ENCODE peak calls at places on chromosomes 12 and 14, in six cellular contexts. One of them, this sample, is unnamed.

GRCh38 chr12:103561174-103561573 is 25.9 kb upstream of the STAB2 start:
- DNase-seq in stimulated activated CD8-positive, alpha-beta memory T cell treated with anti-CD3 and anti-CD28 coated beads, Interleukin-12 subunit alpha, Interleukin-12 subunit beta, amount 100 ng/mL, for 4 hours: no peak
- DNase-seq in frontal cortex: no peak
- DNase-seq in stimulated activated CD4-positive, alpha-beta T cell treated with anti-CD3 and anti-CD28 coated beads, Interleukin-12 subunit alpha, Interleukin-12 subunit beta, amount 100 ng/mL, for 4 hours: no peak
- DNase-seq in GM23248: peak; percentile 64
- DNase-seq in NCI-H1092: no peak
- DNase-seq in this sample: peak; percentile 68

GRCh38 chr12:89514751-89515150 is 9.8 kb downstream of the GALNT4 start:
- DNase-seq in stimulated activated CD8-positive, alpha-beta memory T cell treated with anti-CD3 and anti-CD28 coated beads, Interleukin-12 subunit alpha, Interleukin-12 subunit beta, amount 100 ng/mL, for 4 hours: no peak
- DNase-seq in GM23248: no peak
- DNase-seq in NCI-H1092: no peak
- DNase-seq in frontal cortex: no peak
- DNase-seq in stimulated activated CD4-positive, alpha-beta T cell treated with anti-CD3 and anti-CD28 coated beads, Interleukin-12 subunit alpha, Interleukin-12 subunit beta, amount 100 ng/mL, for 4 hours: no peak
- DNase-seq in this sample: no peak

GRCh38 chr12:3359478-3359877 is 131.5 kb upstream of the PRMT8 start:
- DNase-seq in NCI-H1092: no peak
- DNase-seq in stimulated activated CD4-positive, alpha-beta T cell treated with anti-CD3 and anti-CD28 coated beads, Interleukin-12 subunit alpha, Interleukin-12 subunit beta, amount 100 ng/mL, for 4 hours: no peak
- DNase-seq in stimulated activated CD8-positive, alpha-beta memory T cell treated with anti-CD3 and anti-CD28 coated beads, Interleukin-12 subunit alpha, Interleukin-12 subunit beta, amount 100 ng/mL, for 4 hours: no peak
- DNase-seq in frontal cortex: no peak
- DNase-seq in GM23248: no peak
- DNase-seq in this sample: no peak

GRCh38 chr12:93573552-93574223 is 1.2 kb downstream of the SOCS2 start:
- DNase-seq in frontal cortex: no peak
- DNase-seq in stimulated activated CD4-positive, alpha-beta T cell treated with anti-CD3 and anti-CD28 coated beads, Interleukin-12 subunit alpha, Interleukin-12 subunit beta, amount 100 ng/mL, for 4 hours: peak; percentile 30
- DNase-seq in stimulated activated CD8-positive, alpha-beta memory T cell treated with anti-CD3 and anti-CD28 coated beads, Interleukin-12 subunit alpha, Interleukin-12 subunit beta, amount 100 ng/mL, for 4 hours: no peak
- DNase-seq in NCI-H1092: no peak
- DNase-seq in GM23248: peak; percentile 80
- DNase-seq in this sample: peak; percentile 38

GRCh38 chr12:66380769-66381168 is 78.5 kb downstream of the HELB start:
- DNase-seq in stimulated activated CD4-positive, alpha-beta T cell treated with anti-CD3 and anti-CD28 coated beads, Interleukin-12 subunit alpha, Interleukin-12 subunit beta, amount 100 ng/mL, for 4 hours: no peak
- DNase-seq in NCI-H1092: no peak
- DNase-seq in GM23248: no peak
- DNase-seq in frontal cortex: no peak
- DNase-seq in stimulated activated CD8-positive, alpha-beta memory T cell treated with anti-CD3 and anti-CD28 coated beads, Interleukin-12 subunit alpha, Interleukin-12 subunit beta, amount 100 ng/mL, for 4 hours: no peak
- DNase-seq in this sample: no peak

GRCh38 chr12:75481774-75482173 is 1.2 kb downstream of the GLIPR1 start:
- DNase-seq in stimulated activated CD8-positive, alpha-beta memory T cell treated with anti-CD3 and anti-CD28 coated beads, Interleukin-12 subunit alpha, Interleukin-12 subunit beta, amount 100 ng/mL, for 4 hours: no peak
- DNase-seq in GM23248: peak; percentile 75
- DNase-seq in stimulated activated CD4-positive, alpha-beta T cell treated with anti-CD3 and anti-CD28 coated beads, Interleukin-12 subunit alpha, Interleukin-12 subunit beta, amount 100 ng/mL, for 4 hours: no peak
- DNase-seq in frontal cortex: no peak
- DNase-seq in NCI-H1092: no peak
- DNase-seq in this sample: peak; percentile 78

GRCh38 chr12:107903377-107904061 is 129.0 kb downstream of the ASCL4 start:
- DNase-seq in GM23248: peak; percentile 39
- DNase-seq in stimulated activated CD8-positive, alpha-beta memory T cell treated with anti-CD3 and anti-CD28 coated beads, Interleukin-12 subunit alpha, Interleukin-12 subunit beta, amount 100 ng/mL, for 4 hours: no peak
- DNase-seq in NCI-H1092: peak; percentile 21
- DNase-seq in frontal cortex: peak; percentile 24
- DNase-seq in stimulated activated CD4-positive, alpha-beta T cell treated with anti-CD3 and anti-CD28 coated beads, Interleukin-12 subunit alpha, Interleukin-12 subunit beta, amount 100 ng/mL, for 4 hours: peak; percentile 18
- DNase-seq in this sample: no peak

GRCh38 chr14:96663491-96664067 is 133.6 kb upstream of the VRK1 start:
- DNase-seq in NCI-H1092: no peak
- DNase-seq in frontal cortex: no peak
- DNase-seq in GM23248: no peak
- DNase-seq in stimulated activated CD8-positive, alpha-beta memory T cell treated with anti-CD3 and anti-CD28 coated beads, Interleukin-12 subunit alpha, Interleukin-12 subunit beta, amount 100 ng/mL, for 4 hours: no peak
- DNase-seq in stimulated activated CD4-positive, alpha-beta T cell treated with anti-CD3 and anti-CD28 coated beads, Interleukin-12 subunit alpha, Interleukin-12 subunit beta, amount 100 ng/mL, for 4 hours: no peak
- DNase-seq in this sample: no peak

GRCh38 chr14:65704412-65704811 is 291.9 kb downstream of the FUT8 start:
- DNase-seq in stimulated activated CD8-positive, alpha-beta memory T cell treated with anti-CD3 and anti-CD28 coated beads, Interleukin-12 subunit alpha, Interleukin-12 subunit beta, amount 100 ng/mL, for 4 hours: no peak
- DNase-seq in stimulated activated CD4-positive, alpha-beta T cell treated with anti-CD3 and anti-CD28 coated beads, Interleukin-12 subunit alpha, Interleukin-12 subunit beta, amount 100 ng/mL, for 4 hours: no peak
- DNase-seq in NCI-H1092: no peak
- DNase-seq in GM23248: peak; percentile 81
- DNase-seq in frontal cortex: no peak
- DNase-seq in this sample: peak; percentile 64

GRCh38 chr12:10190558-10191388 is 11.9 kb downstream of the TMEM52B start:
- DNase-seq in GM23248: peak; percentile 83
- DNase-seq in NCI-H1092: no peak
- DNase-seq in stimulated activated CD8-positive, alpha-beta memory T cell treated with anti-CD3 and anti-CD28 coated beads, Interleukin-12 subunit alpha, Interleukin-12 subunit beta, amount 100 ng/mL, for 4 hours: peak; percentile 17
- DNase-seq in stimulated activated CD4-positive, alpha-beta T cell treated with anti-CD3 and anti-CD28 coated beads, Interleukin-12 subunit alpha, Interleukin-12 subunit beta, amount 100 ng/mL, for 4 hours: peak; percentile 32
- DNase-seq in frontal cortex: peak; percentile 45
- DNase-seq in this sample: peak; percentile 74

GRCh38 chr12:123867141-123867540 is 105.0 kb downstream of the DNAH10 start:
- DNase-seq in NCI-H1092: no peak
- DNase-seq in GM23248: no peak
- DNase-seq in stimulated activated CD8-positive, alpha-beta memory T cell treated with anti-CD3 and anti-CD28 coated beads, Interleukin-12 subunit alpha, Interleukin-12 subunit beta, amount 100 ng/mL, for 4 hours: no peak
- DNase-seq in stimulated activated CD4-positive, alpha-beta T cell treated with anti-CD3 and anti-CD28 coated beads, Interleukin-12 subunit alpha, Interleukin-12 subunit beta, amount 100 ng/mL, for 4 hours: no peak
- DNase-seq in frontal cortex: no peak
- DNase-seq in this sample: no peak

GRCh38 chr12:58378038-58378437 is 436.7 kb downstream of the ATP23 start:
- DNase-seq in stimulated activated CD8-positive, alpha-beta memory T cell treated with anti-CD3 and anti-CD28 coated beads, Interleukin-12 subunit alpha, Interleukin-12 subunit beta, amount 100 ng/mL, for 4 hours: no peak
- DNase-seq in frontal cortex: no peak
- DNase-seq in NCI-H1092: no peak
- DNase-seq in GM23248: peak; percentile 25
- DNase-seq in stimulated activated CD4-positive, alpha-beta T cell treated with anti-CD3 and anti-CD28 coated beads, Interleukin-12 subunit alpha, Interleukin-12 subunit beta, amount 100 ng/mL, for 4 hours: no peak
- DNase-seq in this sample: peak; percentile 49

GRCh38 chr12:76948895-76949294 is 70.1 kb upstream of the CSRP2 start:
- DNase-seq in stimulated activated CD4-positive, alpha-beta T cell treated with anti-CD3 and anti-CD28 coated beads, Interleukin-12 subunit alpha, Interleukin-12 subunit beta, amount 100 ng/mL, for 4 hours: no peak
- DNase-seq in stimulated activated CD8-positive, alpha-beta memory T cell treated with anti-CD3 and anti-CD28 coated beads, Interleukin-12 subunit alpha, Interleukin-12 subunit beta, amount 100 ng/mL, for 4 hours: no peak
- DNase-seq in GM23248: no peak
- DNase-seq in NCI-H1092: no peak
- DNase-seq in frontal cortex: no peak
- DNase-seq in this sample: no peak

GRCh38 chr12:101581190-101581589 is 13.6 kb upstream of the MYBPC1 start:
- DNase-seq in stimulated activated CD8-positive, alpha-beta memory T cell treated with anti-CD3 and anti-CD28 coated beads, Interleukin-12 subunit alpha, Interleukin-12 subunit beta, amount 100 ng/mL, for 4 hours: no peak
- DNase-seq in stimulated activated CD4-positive, alpha-beta T cell treated with anti-CD3 and anti-CD28 coated beads, Interleukin-12 subunit alpha, Interleukin-12 subunit beta, amount 100 ng/mL, for 4 hours: no peak
- DNase-seq in frontal cortex: no peak
- DNase-seq in GM23248: no peak
- DNase-seq in NCI-H1092: no peak
- DNase-seq in this sample: no peak

GRCh38 chr14:103657466-103657865 is 28.5 kb downstream of the KLC1 start:
- DNase-seq in stimulated activated CD4-positive, alpha-beta T cell treated with anti-CD3 and anti-CD28 coated beads, Interleukin-12 subunit alpha, Interleukin-12 subunit beta, amount 100 ng/mL, for 4 hours: no peak
- DNase-seq in stimulated activated CD8-positive, alpha-beta memory T cell treated with anti-CD3 and anti-CD28 coated beads, Interleukin-12 subunit alpha, Interleukin-12 subunit beta, amount 100 ng/mL, for 4 hours: no peak
- DNase-seq in frontal cortex: no peak
- DNase-seq in NCI-H1092: no peak
- DNase-seq in GM23248: peak; percentile 94
- DNase-seq in this sample: peak; percentile 91

GRCh38 chr12:13347241-13348043 is 150.9 kb downstream of the EMP1 start:
- DNase-seq in GM23248: peak; percentile 94
- DNase-seq in frontal cortex: no peak
- DNase-seq in stimulated activated CD8-positive, alpha-beta memory T cell treated with anti-CD3 and anti-CD28 coated beads, Interleukin-12 subunit alpha, Interleukin-12 subunit beta, amount 100 ng/mL, for 4 hours: no peak
- DNase-seq in stimulated activated CD4-positive, alpha-beta T cell treated with anti-CD3 and anti-CD28 coated beads, Interleukin-12 subunit alpha, Interleukin-12 subunit beta, amount 100 ng/mL, for 4 hours: peak; percentile 26
- DNase-seq in NCI-H1092: no peak
- DNase-seq in this sample: peak; percentile 93

GRCh38 chr12:93782854-93783253 is 105.7 kb downstream of the CRADD start:
- DNase-seq in stimulated activated CD4-positive, alpha-beta T cell treated with anti-CD3 and anti-CD28 coated beads, Interleukin-12 subunit alpha, Interleukin-12 subunit beta, amount 100 ng/mL, for 4 hours: no peak
- DNase-seq in frontal cortex: no peak
- DNase-seq in stimulated activated CD8-positive, alpha-beta memory T cell treated with anti-CD3 and anti-CD28 coated beads, Interleukin-12 subunit alpha, Interleukin-12 subunit beta, amount 100 ng/mL, for 4 hours: no peak
- DNase-seq in GM23248: peak; percentile 17
- DNase-seq in NCI-H1092: no peak
- DNase-seq in this sample: no peak

GRCh38 chr12:65511134-65511912 is 232.8 kb downstream of the MSRB3 start:
- DNase-seq in frontal cortex: no peak
- DNase-seq in NCI-H1092: no peak
- DNase-seq in GM23248: no peak
- DNase-seq in stimulated activated CD8-positive, alpha-beta memory T cell treated with anti-CD3 and anti-CD28 coated beads, Interleukin-12 subunit alpha, Interleukin-12 subunit beta, amount 100 ng/mL, for 4 hours: no peak
- DNase-seq in stimulated activated CD4-positive, alpha-beta T cell treated with anti-CD3 and anti-CD28 coated beads, Interleukin-12 subunit alpha, Interleukin-12 subunit beta, amount 100 ng/mL, for 4 hours: no peak
- DNase-seq in this sample: peak; percentile 27

GRCh38 chr14:28494196-28494595 is 272.4 kb upstream of the FOXG1 start:
- DNase-seq in GM23248: no peak
- DNase-seq in stimulated activated CD8-positive, alpha-beta memory T cell treated with anti-CD3 and anti-CD28 coated beads, Interleukin-12 subunit alpha, Interleukin-12 subunit beta, amount 100 ng/mL, for 4 hours: no peak
- DNase-seq in NCI-H1092: no peak
- DNase-seq in frontal cortex: no peak
- DNase-seq in stimulated activated CD4-positive, alpha-beta T cell treated with anti-CD3 and anti-CD28 coated beads, Interleukin-12 subunit alpha, Interleukin-12 subunit beta, amount 100 ng/mL, for 4 hours: no peak
- DNase-seq in this sample: no peak

GRCh38 chr14:54257424-54257823 is 139.4 kb upstream of the CDKN3 start:
- DNase-seq in stimulated activated CD4-positive, alpha-beta T cell treated with anti-CD3 and anti-CD28 coated beads, Interleukin-12 subunit alpha, Interleukin-12 subunit beta, amount 100 ng/mL, for 4 hours: no peak
- DNase-seq in NCI-H1092: no peak
- DNase-seq in GM23248: no peak
- DNase-seq in frontal cortex: no peak
- DNase-seq in stimulated activated CD8-positive, alpha-beta memory T cell treated with anti-CD3 and anti-CD28 coated beads, Interleukin-12 subunit alpha, Interleukin-12 subunit beta, amount 100 ng/mL, for 4 hours: no peak
- DNase-seq in this sample: peak; percentile 15

GRCh38 chr12:49108958-49109404 is 1.7 kb downstream of the LMBR1L start:
- DNase-seq in GM23248: peak; percentile 77
- DNase-seq in NCI-H1092: no peak
- DNase-seq in stimulated activated CD8-positive, alpha-beta memory T cell treated with anti-CD3 and anti-CD28 coated beads, Interleukin-12 subunit alpha, Interleukin-12 subunit beta, amount 100 ng/mL, for 4 hours: no peak
- DNase-seq in stimulated activated CD4-positive, alpha-beta T cell treated with anti-CD3 and anti-CD28 coated beads, Interleukin-12 subunit alpha, Interleukin-12 subunit beta, amount 100 ng/mL, for 4 hours: no peak
- DNase-seq in frontal cortex: no peak
- DNase-seq in this sample: peak; percentile 52

GRCh38 chr12:113723631-113724030 is 242.5 kb downstream of the RBM19 start:
- DNase-seq in GM23248: no peak
- DNase-seq in NCI-H1092: no peak
- DNase-seq in stimulated activated CD8-positive, alpha-beta memory T cell treated with anti-CD3 and anti-CD28 coated beads, Interleukin-12 subunit alpha, Interleukin-12 subunit beta, amount 100 ng/mL, for 4 hours: no peak
- DNase-seq in frontal cortex: no peak
- DNase-seq in stimulated activated CD4-positive, alpha-beta T cell treated with anti-CD3 and anti-CD28 coated beads, Interleukin-12 subunit alpha, Interleukin-12 subunit beta, amount 100 ng/mL, for 4 hours: no peak
- DNase-seq in this sample: no peak

GRCh38 chr12:116026768-116027550 is 250.5 kb downstream of the MED13L start:
- DNase-seq in GM23248: no peak
- DNase-seq in NCI-H1092: no peak
- DNase-seq in stimulated activated CD8-positive, alpha-beta memory T cell treated with anti-CD3 and anti-CD28 coated beads, Interleukin-12 subunit alpha, Interleukin-12 subunit beta, amount 100 ng/mL, for 4 hours: no peak
- DNase-seq in stimulated activated CD4-positive, alpha-beta T cell treated with anti-CD3 and anti-CD28 coated beads, Interleukin-12 subunit alpha, Interleukin-12 subunit beta, amount 100 ng/mL, for 4 hours: no peak
- DNase-seq in frontal cortex: no peak
- DNase-seq in this sample: no peak

GRCh38 chr12:119505001-119505400 is 88.6 kb upstream of the TMEM233 start:
- DNase-seq in GM23248: no peak
- DNase-seq in stimulated activated CD4-positive, alpha-beta T cell treated with anti-CD3 and anti-CD28 coated beads, Interleukin-12 subunit alpha, Interleukin-12 subunit beta, amount 100 ng/mL, for 4 hours: no peak
- DNase-seq in NCI-H1092: no peak
- DNase-seq in stimulated activated CD8-positive, alpha-beta memory T cell treated with anti-CD3 and anti-CD28 coated beads, Interleukin-12 subunit alpha, Interleukin-12 subunit beta, amount 100 ng/mL, for 4 hours: no peak
- DNase-seq in frontal cortex: no peak
- DNase-seq in this sample: no peak

GRCh38 chr12:49921936-49922335 is 18.2 kb upstream of the FAIM2 start:
- DNase-seq in stimulated activated CD4-positive, alpha-beta T cell treated with anti-CD3 and anti-CD28 coated beads, Interleukin-12 subunit alpha, Interleukin-12 subunit beta, amount 100 ng/mL, for 4 hours: no peak
- DNase-seq in GM23248: no peak
- DNase-seq in frontal cortex: no peak
- DNase-seq in stimulated activated CD8-positive, alpha-beta memory T cell treated with anti-CD3 and anti-CD28 coated beads, Interleukin-12 subunit alpha, Interleukin-12 subunit beta, amount 100 ng/mL, for 4 hours: no peak
- DNase-seq in NCI-H1092: no peak
- DNase-seq in this sample: no peak

GRCh38 chr12:57610553-57611115 is 601 bp upstream of the ARHGEF25 start:
- DNase-seq in NCI-H1092: no peak
- DNase-seq in stimulated activated CD8-positive, alpha-beta memory T cell treated with anti-CD3 and anti-CD28 coated beads, Interleukin-12 subunit alpha, Interleukin-12 subunit beta, amount 100 ng/mL, for 4 hours: no peak
- DNase-seq in GM23248: peak; percentile 45
- DNase-seq in frontal cortex: peak; percentile 55
- DNase-seq in stimulated activated CD4-positive, alpha-beta T cell treated with anti-CD3 and anti-CD28 coated beads, Interleukin-12 subunit alpha, Interleukin-12 subunit beta, amount 100 ng/mL, for 4 hours: no peak
- DNase-seq in this sample: no peak

GRCh38 chr14:64942531-64943111 is at the start of gene GPX2:
- DNase-seq in NCI-H1092: no peak
- DNase-seq in stimulated activated CD8-positive, alpha-beta memory T cell treated with anti-CD3 and anti-CD28 coated beads, Interleukin-12 subunit alpha, Interleukin-12 subunit beta, amount 100 ng/mL, for 4 hours: no peak
- DNase-seq in stimulated activated CD4-positive, alpha-beta T cell treated with anti-CD3 and anti-CD28 coated beads, Interleukin-12 subunit alpha, Interleukin-12 subunit beta, amount 100 ng/mL, for 4 hours: no peak
- DNase-seq in frontal cortex: no peak
- DNase-seq in GM23248: no peak
- DNase-seq in this sample: no peak

GRCh38 chr14:75283162-75283883 is 4.7 kb downstream of the FOS start:
- DNase-seq in GM23248: peak; percentile 55
- DNase-seq in stimulated activated CD8-positive, alpha-beta memory T cell treated with anti-CD3 and anti-CD28 coated beads, Interleukin-12 subunit alpha, Interleukin-12 subunit beta, amount 100 ng/mL, for 4 hours: no peak
- DNase-seq in NCI-H1092: no peak
- DNase-seq in stimulated activated CD4-positive, alpha-beta T cell treated with anti-CD3 and anti-CD28 coated beads, Interleukin-12 subunit alpha, Interleukin-12 subunit beta, amount 100 ng/mL, for 4 hours: no peak
- DNase-seq in frontal cortex: no peak
- DNase-seq in this sample: peak; percentile 72

GRCh38 chr12:131210506-131211278 is 257.0 kb downstream of the ADGRD1 start:
- DNase-seq in frontal cortex: no peak
- DNase-seq in GM23248: no peak
- DNase-seq in NCI-H1092: no peak
- DNase-seq in stimulated activated CD8-positive, alpha-beta memory T cell treated with anti-CD3 and anti-CD28 coated beads, Interleukin-12 subunit alpha, Interleukin-12 subunit beta, amount 100 ng/mL, for 4 hours: no peak
- DNase-seq in stimulated activated CD4-positive, alpha-beta T cell treated with anti-CD3 and anti-CD28 coated beads, Interleukin-12 subunit alpha, Interleukin-12 subunit beta, amount 100 ng/mL, for 4 hours: no peak
- DNase-seq in this sample: no peak

GRCh38 chr12:5383961-5384360 is 47.9 kb upstream of the NTF3 start:
- DNase-seq in stimulated activated CD4-positive, alpha-beta T cell treated with anti-CD3 and anti-CD28 coated beads, Interleukin-12 subunit alpha, Interleukin-12 subunit beta, amount 100 ng/mL, for 4 hours: no peak
- DNase-seq in GM23248: no peak
- DNase-seq in frontal cortex: no peak
- DNase-seq in stimulated activated CD8-positive, alpha-beta memory T cell treated with anti-CD3 and anti-CD28 coated beads, Interleukin-12 subunit alpha, Interleukin-12 subunit beta, amount 100 ng/mL, for 4 hours: no peak
- DNase-seq in NCI-H1092: no peak
- DNase-seq in this sample: peak; percentile 84

GRCh38 chr12:55742719-55743130 is at the start of gene GDF11:
- DNase-seq in stimulated activated CD8-positive, alpha-beta memory T cell treated with anti-CD3 and anti-CD28 coated beads, Interleukin-12 subunit alpha, Interleukin-12 subunit beta, amount 100 ng/mL, for 4 hours: peak; percentile 45
- DNase-seq in frontal cortex: peak; percentile 92
- DNase-seq in NCI-H1092: peak; percentile 82
- DNase-seq in GM23248: peak; percentile 90
- DNase-seq in stimulated activated CD4-positive, alpha-beta T cell treated with anti-CD3 and anti-CD28 coated beads, Interleukin-12 subunit alpha, Interleukin-12 subunit beta, amount 100 ng/mL, for 4 hours: peak; percentile 72
- DNase-seq in this sample: peak; percentile 63

GRCh38 chr14:98323850-98324249 is 948.1 kb downstream of the BCL11B start:
- DNase-seq in stimulated activated CD4-positive, alpha-beta T cell treated with anti-CD3 and anti-CD28 coated beads, Interleukin-12 subunit alpha, Interleukin-12 subunit beta, amount 100 ng/mL, for 4 hours: no peak
- DNase-seq in stimulated activated CD8-positive, alpha-beta memory T cell treated with anti-CD3 and anti-CD28 coated beads, Interleukin-12 subunit alpha, Interleukin-12 subunit beta, amount 100 ng/mL, for 4 hours: no peak
- DNase-seq in NCI-H1092: no peak
- DNase-seq in frontal cortex: no peak
- DNase-seq in GM23248: no peak
- DNase-seq in this sample: no peak

GRCh38 chr12:14071833-14072232 is 90.4 kb upstream of the GRIN2B start:
- DNase-seq in stimulated activated CD8-positive, alpha-beta memory T cell treated with anti-CD3 and anti-CD28 coated beads, Interleukin-12 subunit alpha, Interleukin-12 subunit beta, amount 100 ng/mL, for 4 hours: no peak
- DNase-seq in frontal cortex: no peak
- DNase-seq in NCI-H1092: no peak
- DNase-seq in GM23248: no peak
- DNase-seq in stimulated activated CD4-positive, alpha-beta T cell treated with anti-CD3 and anti-CD28 coated beads, Interleukin-12 subunit alpha, Interleukin-12 subunit beta, amount 100 ng/mL, for 4 hours: no peak
- DNase-seq in this sample: no peak

GRCh38 chr14:94026173-94026885 is at the start of gene OTUB2:
- DNase-seq in stimulated activated CD8-positive, alpha-beta memory T cell treated with anti-CD3 and anti-CD28 coated beads, Interleukin-12 subunit alpha, Interleukin-12 subunit beta, amount 100 ng/mL, for 4 hours: peak; percentile 88
- DNase-seq in frontal cortex: peak; percentile 100
- DNase-seq in GM23248: peak; percentile 98
- DNase-seq in stimulated activated CD4-positive, alpha-beta T cell treated with anti-CD3 and anti-CD28 coated beads, Interleukin-12 subunit alpha, Interleukin-12 subunit beta, amount 100 ng/mL, for 4 hours: peak; percentile 95
- DNase-seq in NCI-H1092: peak; percentile 98
- DNase-seq in this sample: peak; percentile 98

GRCh38 chr14:57262117-57262516 is 6.6 kb downstream of the EXOC5 start:
- DNase-seq in stimulated activated CD8-positive, alpha-beta memory T cell treated with anti-CD3 and anti-CD28 coated beads, Interleukin-12 subunit alpha, Interleukin-12 subunit beta, amount 100 ng/mL, for 4 hours: no peak
- DNase-seq in NCI-H1092: no peak
- DNase-seq in GM23248: no peak
- DNase-seq in frontal cortex: no peak
- DNase-seq in stimulated activated CD4-positive, alpha-beta T cell treated with anti-CD3 and anti-CD28 coated beads, Interleukin-12 subunit alpha, Interleukin-12 subunit beta, amount 100 ng/mL, for 4 hours: no peak
- DNase-seq in this sample: no peak

GRCh38 chr12:108387771-108388170 is 48.7 kb upstream of the CMKLR1 start:
- DNase-seq in stimulated activated CD4-positive, alpha-beta T cell treated with anti-CD3 and anti-CD28 coated beads, Interleukin-12 subunit alpha, Interleukin-12 subunit beta, amount 100 ng/mL, for 4 hours: no peak
- DNase-seq in stimulated activated CD8-positive, alpha-beta memory T cell treated with anti-CD3 and anti-CD28 coated beads, Interleukin-12 subunit alpha, Interleukin-12 subunit beta, amount 100 ng/mL, for 4 hours: no peak
- DNase-seq in frontal cortex: no peak
- DNase-seq in GM23248: no peak
- DNase-seq in NCI-H1092: no peak
- DNase-seq in this sample: no peak

GRCh38 chr14:51527073-51527472 is 124.6 kb upstream of the FRMD6 start:
- DNase-seq in stimulated activated CD8-positive, alpha-beta memory T cell treated with anti-CD3 and anti-CD28 coated beads, Interleukin-12 subunit alpha, Interleukin-12 subunit beta, amount 100 ng/mL, for 4 hours: no peak
- DNase-seq in NCI-H1092: no peak
- DNase-seq in frontal cortex: no peak
- DNase-seq in GM23248: peak; percentile 67
- DNase-seq in stimulated activated CD4-positive, alpha-beta T cell treated with anti-CD3 and anti-CD28 coated beads, Interleukin-12 subunit alpha, Interleukin-12 subunit beta, amount 100 ng/mL, for 4 hours: no peak
- DNase-seq in this sample: peak; percentile 51

This sample was measured in AG10803.